ENCODE peak calls at places on chromosomes 12 and 14, in five cellular contexts. P, E, X, M and K are unnamed samples.

GRCh38 chr14:32669416-32669815 is 269.3 kb upstream of the NPAS3 start:
- DNase-seq in P (no peak), E (no peak), X (peak), M (no peak), K (no peak)

GRCh38 chr12:80373666-80374065 is 70.4 kb upstream of the PTPRQ start:
- DNase-seq in P (no peak), E (peak), X (no peak), M (no peak), K (no peak)

GRCh38 chr12:48717252-48717695 is 767 bp upstream of the CCNT1 start:
- DNase-seq in P (no peak), E (no peak), X (peak), M (peak), K (peak)

GRCh38 chr14:59189281-59189821 is 884 bp downstream of the DAAM1 start:
- DNase-seq in P (no peak), E (peak), X (no peak), M (peak), K (peak)

GRCh38 chr14:50775357-50775756 is 55.6 kb downstream of the NIN start:
- DNase-seq in P (peak), E (no peak), X (peak), M (peak), K (no peak)

GRCh38 chr12:25829192-25829591 is 129.3 kb upstream of the RASSF8 start:
- DNase-seq in P (peak), E (no peak), X (peak), M (peak), K (no peak)

GRCh38 chr14:42159138-42159537 is 552.5 kb downstream of the LRFN5 start:
- DNase-seq in P (no peak), E (no peak), X (no peak), M (no peak), K (no peak)

GRCh38 chr12:98955284-98955683 is 310.2 kb downstream of the APAF1 start:
- DNase-seq in P (peak), E (peak), X (peak), M (peak), K (peak)

GRCh38 chr12:118238888-118239287 is 103.0 kb downstream of the PEBP1 start:
- DNase-seq in P (no peak), E (no peak), X (no peak), M (no peak), K (no peak)

GRCh38 chr12:96907681-96908163 is 665 bp downstream of the NEDD1 start:
- DNase-seq in P (peak), E (no peak), X (peak), M (peak), K (peak)

GRCh38 chr12:116336542-116337065 is 59.1 kb upstream of the MED13L start:
- DNase-seq in P (peak), E (no peak), X (peak), M (peak), K (no peak)

GRCh38 chr12:24719293-24719721 is 229.6 kb downstream of the BCAT1 start:
- DNase-seq in P (peak), E (no peak), X (peak), M (peak), K (no peak)

GRCh38 chr14:61568572-61569011 is 126.7 kb upstream of the HIF1A start:
- DNase-seq in P (no peak), E (peak), X (no peak), M (no peak), K (peak)

GRCh38 chr12:103855036-103855712 is 14.1 kb upstream of the NT5DC3 start:
- DNase-seq in P (peak), E (no peak), X (peak), M (peak), K (peak)

GRCh38 chr14:64937176-64937820 is 5.2 kb downstream of the GPX2 start:
- DNase-seq in P (no peak), E (no peak), X (no peak), M (peak), K (no peak)

GRCh38 chr14:103126873-103127304 is 3.6 kb downstream of the TNFAIP2 start:
- DNase-seq in P (no peak), E (no peak), X (no peak), M (peak), K (peak)

GRCh38 chr14:75453817-75454434 is 26.1 kb downstream of the JDP2 start:
- DNase-seq in P (no peak), E (no peak), X (no peak), M (no peak), K (no peak)

GRCh38 chr12:44775916-44776315 is 100.2 kb downstream of the NELL2 start:
- DNase-seq in P (no peak), E (no peak), X (no peak), M (no peak), K (no peak)

GRCh38 chr12:57451233-57451778 is 3.8 kb upstream of the INHBE start:
- DNase-seq in P (no peak), E (no peak), X (no peak), M (no peak), K (no peak)

GRCh38 chr12:91853350-91854127 is 292.1 kb downstream of the BTG1 start:
- DNase-seq in P (no peak), E (no peak), X (no peak), M (no peak), K (no peak)

GRCh38 chr14:104888489-104889373 is 23.7 kb downstream of the CEP170B start:
- DNase-seq in P (no peak), E (no peak), X (no peak), M (no peak), K (no peak)